ENCODE peak calls at places on chromosomes 6 and 20, in eight cellular contexts. P, J, Q, X, G, V, R and W are unnamed samples.
A peak's percentile ranks its signal among the peaks of the same experiment; 100 is the strongest.

GRCh38 chr6:42729731-42730130 is 7.3 kb upstream of the PRPH2 start:
- DNase-seq in Q (no peak), J (no peak), X (no peak), P (no peak), V (peak; percentile 20), G (no peak), R (peak; percentile 16), W (no peak)

GRCh38 chr6:97282238-97282725 is 734 bp downstream of the MMS22L start:
- DNase-seq in G (peak; percentile 18), P (no peak), R (peak; percentile 7), J (no peak), X (no peak), Q (no peak), V (no peak), W (peak; percentile 24)

GRCh38 chr6:148611213-148611612 is 135.6 kb upstream of the UST start:
- DNase-seq in J (peak; percentile 86), X (peak; percentile 49), R (peak; percentile 67), G (peak; percentile 59), Q (no peak), P (no peak), V (peak; percentile 52), W (peak; percentile 90)

GRCh38 chr6:98844244-98845161 is 10.1 kb downstream of the POU3F2 start:
- DNase-seq in R (no peak), Q (no peak), V (no peak), X (no peak), J (no peak), G (no peak), P (no peak), W (no peak)

GRCh38 chr6:98995116-98995515 is 47.4 kb upstream of the FBXL4 start:
- DNase-seq in X (no peak), V (no peak), G (no peak), Q (no peak), J (no peak), P (no peak), R (no peak), W (no peak)

GRCh38 chr20:4637081-4637797 is 84.5 kb upstream of the PRND start:
- DNase-seq in P (no peak), V (peak; percentile 62), R (no peak), J (no peak), X (no peak), G (no peak), Q (no peak), W (peak; percentile 9)

GRCh38 chr6:84309336-84309735 is 81.9 kb upstream of the CEP162 start:
- DNase-seq in Q (no peak), J (no peak), V (no peak), R (no peak), P (no peak), X (no peak), G (no peak), W (no peak)

GRCh38 chr6:137058037-137058436 is 13.3 kb upstream of the IL20RA start:
- DNase-seq in V (no peak), X (no peak), R (no peak), G (no peak), J (no peak), Q (no peak), P (no peak), W (no peak)

GRCh38 chr6:70884074-70884983 is 72.5 kb downstream of the B3GAT2 start:
- DNase-seq in P (peak; percentile 83), X (peak; percentile 61), V (peak; percentile 20), J (peak; percentile 54), G (peak; percentile 76), Q (peak; percentile 62), R (peak; percentile 51), W (peak; percentile 68)

GRCh38 chr6:89559487-89559886 is 79.1 kb downstream of the LYRM2 start:
- DNase-seq in R (no peak), G (no peak), Q (no peak), X (peak; percentile 5), P (no peak), J (no peak), V (no peak), W (peak; percentile 30)

GRCh38 chr6:135904666-135905065 is 53.2 kb downstream of the PDE7B start:
- DNase-seq in V (peak; percentile 40), G (no peak), P (no peak), X (peak; percentile 29), R (no peak), J (no peak), Q (no peak), W (peak; percentile 51)

GRCh38 chr6:79167931-79168694 is 66.4 kb downstream of the HMGN3 start:
- DNase-seq in J (no peak), X (peak; percentile 53), G (no peak), R (peak; percentile 27), V (peak; percentile 13), Q (no peak), P (no peak), W (peak; percentile 8)

DNA sequence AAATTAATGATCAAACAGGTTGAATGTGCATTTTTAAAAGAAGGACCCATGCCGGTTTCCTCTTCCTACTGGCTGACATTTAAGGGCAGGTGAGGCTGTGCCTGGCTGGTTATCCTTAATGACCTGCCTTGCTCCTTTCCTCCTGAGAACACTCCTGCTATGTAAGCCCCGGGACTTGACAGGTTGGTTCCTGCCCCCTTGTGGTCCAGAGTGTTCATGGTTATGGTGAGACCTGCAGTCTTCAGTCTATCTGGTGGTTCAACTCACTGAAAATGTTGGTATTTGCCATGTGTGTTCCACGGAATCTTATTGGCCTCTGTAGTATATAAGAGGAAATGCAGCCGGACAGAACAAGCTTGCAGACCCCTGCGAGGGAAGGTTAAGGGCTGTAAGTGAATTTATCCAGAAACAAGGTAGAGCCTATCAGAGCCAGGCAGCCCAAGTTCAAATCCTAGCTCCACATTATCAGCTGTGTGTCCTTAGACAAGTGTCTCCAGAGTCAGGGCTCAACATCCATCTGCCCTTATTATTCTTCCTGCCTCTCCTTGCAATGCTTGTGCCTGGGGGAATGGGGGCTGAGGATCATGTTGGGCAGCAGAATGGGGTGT is 5.2 kb upstream of the BPIFA3 start:
- DNase-seq in R (peak; percentile 25), J (peak; percentile 55), G (peak; percentile 86), P (peak; percentile 47), X (peak; percentile 57), Q (peak; percentile 82), V (peak; percentile 44), W (peak; percentile 61)
- TF ChIP-seq CTCF in R (peak; percentile 44), J (peak; percentile 34), G (peak; percentile 40), P (peak; percentile 72), X (peak; percentile 47), Q (peak; percentile 58), V (peak; percentile 62), W (peak; percentile 20)

GRCh38 chr6:24064106-24064505 is 61.9 kb upstream of the NRSN1 start:
- DNase-seq in J (no peak), G (peak; percentile 26), X (no peak), R (no peak), V (no peak), P (no peak), Q (no peak), W (peak; percentile 44)
- TF ChIP-seq CTCF in J (no peak), G (no peak), X (no peak), R (no peak), V (no peak), P (peak; percentile 70), Q (no peak), W (peak; percentile 46)

GRCh38 chr6:8825726-8826125 is 390.4 kb upstream of the SLC35B3 start:
- DNase-seq in Q (no peak), G (no peak), R (no peak), J (no peak), V (no peak), X (no peak), P (no peak), W (no peak)

GRCh38 chr6:8829296-8829695 is 394.0 kb upstream of the SLC35B3 start:
- DNase-seq in X (no peak), R (no peak), J (no peak), V (no peak), G (no peak), Q (no peak), P (no peak), W (no peak)

GRCh38 chr6:8828376-8828775 is 393.0 kb upstream of the SLC35B3 start:
- DNase-seq in G (no peak), P (no peak), J (no peak), V (no peak), Q (no peak), X (no peak), R (no peak), W (no peak)

GRCh38 chr6:8831366-8832152 is 396.2 kb upstream of the SLC35B3 start:
- DNase-seq in P (no peak), G (no peak), X (no peak), R (peak; percentile 5), J (no peak), V (no peak), Q (no peak), W (peak; percentile 50)

DNA sequence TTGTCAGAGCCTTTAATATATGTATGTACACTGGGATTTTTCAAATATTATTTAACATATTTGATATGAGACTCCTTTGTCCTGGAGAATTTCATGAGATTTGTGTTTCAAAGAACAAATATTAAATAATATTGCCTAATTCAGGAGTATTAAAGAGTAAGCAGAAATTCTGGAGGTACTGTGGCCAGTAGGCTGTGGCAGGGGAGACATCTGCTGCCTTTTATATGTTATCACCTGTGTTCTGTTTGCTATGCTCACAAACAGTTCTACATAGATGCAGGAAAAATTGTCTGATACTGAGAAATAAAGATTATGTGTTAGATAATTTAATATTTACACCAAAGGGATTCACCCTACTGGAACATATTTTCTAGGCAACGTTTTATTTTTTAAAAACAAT is 395.4 kb upstream of the SLC35B3 start:
- DNase-seq in X (no peak), P (no peak), V (no peak), Q (no peak), G (no peak), J (no peak), R (no peak), W (no peak)
- TF ChIP-seq CTCF in X (no peak), P (no peak), V (no peak), Q (no peak), G (no peak), J (no peak), R (no peak), W (no peak)

GRCh38 chr20:7161690-7162089 is 394.2 kb downstream of the BMP2 start:
- DNase-seq in P (no peak), Q (no peak), V (peak; percentile 25), X (peak; percentile 48), J (no peak), G (peak; percentile 32), R (peak; percentile 24), W (peak; percentile 45)
- TF ChIP-seq CTCF in P (peak; percentile 62), Q (no peak), V (peak; percentile 65), X (peak; percentile 40), J (no peak), G (no peak), R (peak; percentile 35), W (peak; percentile 37)